ENCODE peak calls at places on chromosomes 16 and 17, in seven cellular contexts. V, C, P, E, N, G and L are unnamed samples.

GRCh38 chr16:818132-818531 is 17.6 kb upstream of the GNG13 start:
- DNase-seq in V (no peak), C (no peak), P (no peak), E (no peak), N (no peak), G (no peak), L (no peak)

GRCh38 chr17:10046786-10047609 is 141.9 kb upstream of the RCVRN start:
- DNase-seq in V (no peak), C (no peak), P (no peak), E (no peak), N (no peak), G (no peak), L (no peak)

GRCh38 chr17:57875109-57876022 is 25.5 kb upstream of the MRPS23 start:
- DNase-seq in V (peak), C (peak), P (no peak), E (no peak), N (peak), G (peak), L (no peak)

GRCh38 chr16:80602894-80603293 is 62.1 kb downstream of the DYNLRB2 start:
- DNase-seq in V (no peak), C (no peak), P (no peak), E (no peak), N (no peak), G (no peak), L (no peak)

GRCh38 chr16:19926449-19927390 is 42.1 kb upstream of the GPRC5B start:
- DNase-seq in V (peak), C (peak), P (no peak), E (no peak), N (peak), G (no peak), L (no peak)

GRCh38 chr16:57069053-57069452 is 23.3 kb upstream of the CPNE2 start:
- DNase-seq in V (no peak), C (no peak), P (no peak), E (no peak), N (no peak), G (no peak), L (no peak)

GRCh38 chr16:57049678-57050077 is 42.7 kb upstream of the CPNE2 start:
- DNase-seq in V (no peak), C (no peak), P (no peak), E (no peak), N (no peak), G (no peak), L (no peak)

GRCh38 chr16:83717308-83717707 is 90.5 kb upstream of the HSBP1 start:
- DNase-seq in V (no peak), C (no peak), P (no peak), E (no peak), N (no peak), G (peak), L (no peak)

GRCh38 chr17:82464567-82464929 is 6.0 kb downstream of the NARF start:
- DNase-seq in V (no peak), C (no peak), P (no peak), E (no peak), N (no peak), G (no peak), L (no peak)

GRCh38 chr17:58161566-58161965 is 5.2 kb upstream of the OR4D2 start:
- DNase-seq in V (no peak), C (no peak), P (no peak), E (no peak), N (no peak), G (no peak), L (no peak)